ENCODE peak calls at places on chromosomes 5 and 9, in six cellular contexts. One of them, this sample, is unnamed.

GRCh38 chr5:14428302-14429081 is 153.1 kb upstream of the OTULINL start:
- DNase-seq in heart left ventricle: no peak
- DNase-seq in BJ: no peak
- DNase-seq in tibial nerve: no peak
- DNase-seq in AG04450: no peak
- DNase-seq in left ventricle myocardium inferior: no peak
- DNase-seq in this sample: no peak

GRCh38 chr5:172046613-172047012 is 40.2 kb upstream of the FBXW11 start:
- DNase-seq in heart left ventricle: no peak
- DNase-seq in BJ: no peak
- DNase-seq in tibial nerve: no peak
- DNase-seq in AG04450: no peak
- DNase-seq in left ventricle myocardium inferior: no peak
- DNase-seq in this sample: no peak

GRCh38 chr5:168667301-168667859 is 88.2 kb upstream of the PANK3 start:
- DNase-seq in heart left ventricle: no peak
- DNase-seq in BJ: no peak
- DNase-seq in tibial nerve: no peak
- DNase-seq in AG04450: no peak
- DNase-seq in left ventricle myocardium inferior: no peak
- DNase-seq in this sample: no peak

GRCh38 chr5:57332350-57332749 is 150.3 kb downstream of the ACTBL2 start:
- DNase-seq in heart left ventricle: no peak
- DNase-seq in BJ: peak
- DNase-seq in tibial nerve: no peak
- DNase-seq in AG04450: peak
- DNase-seq in left ventricle myocardium inferior: no peak
- DNase-seq in this sample: no peak

GRCh38 chr5:169301386-169301930 is 519 bp upstream of the SLIT3 start:
- DNase-seq in heart left ventricle: no peak
- DNase-seq in BJ: no peak
- DNase-seq in tibial nerve: no peak
- DNase-seq in AG04450: no peak
- DNase-seq in left ventricle myocardium inferior: no peak
- DNase-seq in this sample: no peak

GRCh38 chr5:17426104-17426739 is 71.8 kb upstream of the TAF11L2 start:
- DNase-seq in heart left ventricle: no peak
- DNase-seq in BJ: no peak
- DNase-seq in tibial nerve: no peak
- DNase-seq in AG04450: no peak
- DNase-seq in left ventricle myocardium inferior: no peak
- DNase-seq in this sample: no peak

GRCh38 chr9:133682961-133683493 is 46.9 kb downstream of the DBH start:
- DNase-seq in heart left ventricle: no peak
- DNase-seq in BJ: no peak
- DNase-seq in tibial nerve: no peak
- DNase-seq in AG04450: no peak
- DNase-seq in left ventricle myocardium inferior: peak
- DNase-seq in this sample: no peak

GRCh38 chr5:90312027-90312426 is 97.5 kb downstream of the CETN3 start:
- DNase-seq in heart left ventricle: no peak
- DNase-seq in BJ: no peak
- DNase-seq in tibial nerve: no peak
- DNase-seq in AG04450: no peak
- DNase-seq in left ventricle myocardium inferior: no peak
- DNase-seq in this sample: no peak

GRCh38 chr5:151214614-151215545 is 9.0 kb downstream of the CCDC69 start:
- DNase-seq in heart left ventricle: no peak
- DNase-seq in BJ: no peak
- DNase-seq in tibial nerve: no peak
- DNase-seq in AG04450: no peak
- DNase-seq in left ventricle myocardium inferior: no peak
- DNase-seq in this sample: no peak

GRCh38 chr9:137009938-137010732 is 13.8 kb upstream of the CLIC3 start:
- DNase-seq in heart left ventricle: no peak
- DNase-seq in BJ: no peak
- DNase-seq in tibial nerve: no peak
- DNase-seq in AG04450: no peak
- DNase-seq in left ventricle myocardium inferior: no peak
- DNase-seq in this sample: no peak

GRCh38 chr5:134073404-134073803 is 41.1 kb upstream of the TCF7 start:
- DNase-seq in heart left ventricle: no peak
- DNase-seq in BJ: no peak
- DNase-seq in tibial nerve: no peak
- DNase-seq in AG04450: no peak
- DNase-seq in left ventricle myocardium inferior: no peak
- DNase-seq in this sample: no peak

GRCh38 chr5:31285025-31285424 is 91.5 kb downstream of the CDH6 start:
- DNase-seq in heart left ventricle: no peak
- DNase-seq in BJ: no peak
- DNase-seq in tibial nerve: no peak
- DNase-seq in AG04450: no peak
- DNase-seq in left ventricle myocardium inferior: no peak
- DNase-seq in this sample: no peak

GRCh38 chr9:106717686-106718085 is 145.3 kb upstream of the ZNF462 start:
- DNase-seq in heart left ventricle: no peak
- DNase-seq in BJ: peak
- DNase-seq in tibial nerve: no peak
- DNase-seq in AG04450: peak
- DNase-seq in left ventricle myocardium inferior: no peak
- DNase-seq in this sample: no peak

GRCh38 chr9:105046907-105047651 is 119.1 kb upstream of the ABCA1 start:
- DNase-seq in heart left ventricle: no peak
- DNase-seq in BJ: no peak
- DNase-seq in tibial nerve: no peak
- DNase-seq in AG04450: no peak
- DNase-seq in left ventricle myocardium inferior: no peak
- DNase-seq in this sample: no peak

GRCh38 chr9:137457406-137458193 is 1.5 kb downstream of the NSMF start:
- DNase-seq in heart left ventricle: peak
- DNase-seq in BJ: no peak
- DNase-seq in tibial nerve: no peak
- DNase-seq in AG04450: no peak
- DNase-seq in left ventricle myocardium inferior: no peak
- DNase-seq in this sample: no peak

GRCh38 chr5:172407861-172408260 is 46.5 kb downstream of the SH3PXD2B start:
- DNase-seq in heart left ventricle: no peak
- DNase-seq in BJ: no peak
- DNase-seq in tibial nerve: no peak
- DNase-seq in AG04450: no peak
- DNase-seq in left ventricle myocardium inferior: no peak
- DNase-seq in this sample: no peak

GRCh38 chr5:151637676-151638075 is 46.5 kb upstream of the FAT2 start:
- DNase-seq in heart left ventricle: no peak
- DNase-seq in BJ: no peak
- DNase-seq in tibial nerve: no peak
- DNase-seq in AG04450: no peak
- DNase-seq in left ventricle myocardium inferior: no peak
- DNase-seq in this sample: no peak

GRCh38 chr5:159680095-159680494 is 236.2 kb upstream of the ADRA1B start:
- DNase-seq in heart left ventricle: no peak
- DNase-seq in BJ: no peak
- DNase-seq in tibial nerve: no peak
- DNase-seq in AG04450: no peak
- DNase-seq in left ventricle myocardium inferior: no peak
- DNase-seq in this sample: no peak

GRCh38 chr5:6730407-6730806 is 17.2 kb downstream of the TENT4A start:
- DNase-seq in heart left ventricle: no peak
- DNase-seq in BJ: no peak
- DNase-seq in tibial nerve: no peak
- DNase-seq in AG04450: no peak
- DNase-seq in left ventricle myocardium inferior: no peak
- DNase-seq in this sample: no peak

GRCh38 chr9:105879181-105879580 is 184.8 kb downstream of the TMEM38B start:
- DNase-seq in heart left ventricle: no peak
- DNase-seq in BJ: no peak
- DNase-seq in tibial nerve: no peak
- DNase-seq in AG04450: no peak
- DNase-seq in left ventricle myocardium inferior: no peak
- DNase-seq in this sample: no peak

GRCh38 chr5:78679905-78680304 is 31.3 kb upstream of the LHFPL2 start:
- DNase-seq in heart left ventricle: no peak
- DNase-seq in BJ: no peak
- DNase-seq in tibial nerve: no peak
- DNase-seq in AG04450: no peak
- DNase-seq in left ventricle myocardium inferior: no peak
- DNase-seq in this sample: no peak

GRCh38 chr5:78675956-78676727 is 27.6 kb upstream of the LHFPL2 start:
- DNase-seq in heart left ventricle: no peak
- DNase-seq in BJ: no peak
- DNase-seq in tibial nerve: no peak
- DNase-seq in AG04450: no peak
- DNase-seq in left ventricle myocardium inferior: no peak
- DNase-seq in this sample: no peak

GRCh38 chr5:78672154-78672553 is 23.6 kb upstream of the LHFPL2 start:
- DNase-seq in heart left ventricle: no peak
- DNase-seq in BJ: no peak
- DNase-seq in tibial nerve: no peak
- DNase-seq in AG04450: no peak
- DNase-seq in left ventricle myocardium inferior: no peak
- DNase-seq in this sample: no peak

DNA sequence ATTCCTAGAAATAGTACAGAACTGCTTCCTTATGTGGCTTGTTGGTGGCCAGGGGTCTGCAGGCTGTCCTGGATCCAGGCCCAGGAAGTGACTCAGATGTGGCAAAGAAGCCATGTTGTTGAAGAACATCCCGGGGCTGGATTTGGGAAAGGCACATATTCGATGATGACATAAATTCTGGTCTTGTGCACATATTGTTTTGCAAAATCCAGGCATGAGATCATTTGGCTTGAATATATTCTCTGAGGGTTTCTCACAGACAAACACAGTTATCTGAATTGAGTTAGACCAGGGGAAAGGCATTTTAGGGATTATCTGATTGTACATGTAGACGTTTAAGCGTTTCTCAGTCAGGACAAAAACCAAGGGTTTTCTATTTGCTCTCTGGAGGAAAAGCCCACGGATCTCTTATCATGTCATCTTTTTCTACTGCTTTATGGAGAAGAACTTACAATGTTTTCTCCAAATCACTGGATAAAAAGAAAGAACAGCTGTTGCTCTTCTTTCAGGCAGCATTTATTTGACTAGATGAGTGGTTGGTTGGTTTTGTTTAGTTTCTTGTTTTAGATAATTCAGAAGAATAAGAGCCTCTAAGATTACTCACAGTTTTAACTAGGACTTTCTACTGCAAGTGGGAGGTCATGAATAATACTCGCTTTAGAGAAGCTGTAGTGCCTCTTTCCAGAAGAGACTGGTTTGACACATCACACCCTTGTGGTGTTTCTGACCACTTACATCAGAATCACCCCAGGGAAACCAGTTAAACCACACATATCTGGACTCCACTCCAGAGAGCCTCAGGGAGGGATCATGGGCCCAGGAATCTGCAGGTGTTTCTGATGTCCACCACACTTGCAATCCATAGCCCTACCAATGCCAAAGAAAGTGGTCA is 29.5 kb upstream of the LHFPL2 start:
- DNase-seq in heart left ventricle: peak
- DNase-seq in BJ: peak
- DNase-seq in tibial nerve: peak
- DNase-seq in AG04450: peak
- DNase-seq in left ventricle myocardium inferior: peak
- DNase-seq in this sample: no peak
- TF ChIP-seq CTCF in heart left ventricle: peak
- TF ChIP-seq CTCF in BJ: peak
- TF ChIP-seq CTCF in tibial nerve: no peak
- TF ChIP-seq CTCF in AG04450: peak
- TF ChIP-seq CTCF in left ventricle myocardium inferior: peak
- TF ChIP-seq CTCF in this sample: no peak

GRCh38 chr9:35519697-35520403 is 29.9 kb downstream of the RUSC2 start:
- DNase-seq in heart left ventricle: no peak
- DNase-seq in BJ: no peak
- DNase-seq in tibial nerve: no peak
- DNase-seq in AG04450: no peak
- DNase-seq in left ventricle myocardium inferior: no peak
- DNase-seq in this sample: no peak

GRCh38 chr9:35520404-35520790 is 30.5 kb downstream of the RUSC2 start:
- DNase-seq in heart left ventricle: no peak
- DNase-seq in BJ: no peak
- DNase-seq in tibial nerve: no peak
- DNase-seq in AG04450: no peak
- DNase-seq in left ventricle myocardium inferior: no peak
- DNase-seq in this sample: no peak

GRCh38 chr9:35521708-35522107 is 31.8 kb downstream of the RUSC2 start:
- DNase-seq in heart left ventricle: peak
- DNase-seq in BJ: peak
- DNase-seq in tibial nerve: no peak
- DNase-seq in AG04450: peak
- DNase-seq in left ventricle myocardium inferior: no peak
- DNase-seq in this sample: no peak

GRCh38 chr9:35522725-35523124 is 32.8 kb downstream of the RUSC2 start:
- DNase-seq in heart left ventricle: no peak
- DNase-seq in BJ: no peak
- DNase-seq in tibial nerve: no peak
- DNase-seq in AG04450: no peak
- DNase-seq in left ventricle myocardium inferior: no peak
- DNase-seq in this sample: no peak

GRCh38 chr9:35522189-35522588 is 32.3 kb downstream of the RUSC2 start:
- DNase-seq in heart left ventricle: no peak
- DNase-seq in BJ: no peak
- DNase-seq in tibial nerve: no peak
- DNase-seq in AG04450: no peak
- DNase-seq in left ventricle myocardium inferior: no peak
- DNase-seq in this sample: no peak
- TF ChIP-seq CTCF in heart left ventricle: no peak
- TF ChIP-seq CTCF in BJ: peak
- TF ChIP-seq CTCF in tibial nerve: no peak
- TF ChIP-seq CTCF in AG04450: peak
- TF ChIP-seq CTCF in left ventricle myocardium inferior: no peak
- TF ChIP-seq CTCF in this sample: peak

DNA sequence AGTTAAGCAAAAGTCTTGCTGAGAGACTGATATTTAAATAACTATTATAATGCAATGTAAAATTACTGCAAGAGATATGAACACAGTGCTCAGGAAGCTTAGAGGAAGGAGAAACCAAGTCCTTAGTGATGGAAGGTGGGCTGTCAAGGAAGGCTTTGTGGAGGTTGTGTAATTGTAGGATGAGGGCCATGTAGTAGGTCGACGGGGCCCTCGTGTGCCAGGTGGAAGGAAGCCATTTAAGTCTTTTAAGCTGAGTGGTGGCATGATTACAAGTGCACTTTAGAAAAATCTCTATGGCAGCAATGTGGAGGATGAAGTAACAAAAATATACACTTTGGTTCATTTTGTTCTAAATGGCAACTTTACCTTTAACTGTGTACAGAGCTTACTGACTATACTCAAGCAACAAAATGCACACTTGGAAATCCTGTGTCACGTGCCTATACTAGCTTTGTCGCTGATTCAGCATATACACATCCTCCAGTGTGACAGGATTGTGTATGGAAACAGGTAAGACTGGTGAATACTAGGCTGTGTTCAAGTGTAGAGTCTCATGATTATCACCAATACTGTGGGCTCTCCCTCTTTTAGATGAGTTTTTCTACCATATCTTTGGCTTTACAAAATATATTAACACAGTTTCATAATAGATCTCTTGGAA is 78.6 kb downstream of the TMC1 start:
- DNase-seq in heart left ventricle: no peak
- DNase-seq in BJ: no peak
- DNase-seq in tibial nerve: no peak
- DNase-seq in AG04450: no peak
- DNase-seq in left ventricle myocardium inferior: no peak
- DNase-seq in this sample: no peak
- TF ChIP-seq CTCF in heart left ventricle: no peak
- TF ChIP-seq CTCF in BJ: no peak
- TF ChIP-seq CTCF in tibial nerve: no peak
- TF ChIP-seq CTCF in AG04450: no peak
- TF ChIP-seq CTCF in left ventricle myocardium inferior: no peak
- TF ChIP-seq CTCF in this sample: no peak

GRCh38 chr9:14197459-14197858 is 116.5 kb downstream of the NFIB start:
- DNase-seq in heart left ventricle: no peak
- DNase-seq in BJ: no peak
- DNase-seq in tibial nerve: no peak
- DNase-seq in AG04450: no peak
- DNase-seq in left ventricle myocardium inferior: no peak
- DNase-seq in this sample: no peak
- TF ChIP-seq CTCF in heart left ventricle: no peak
- TF ChIP-seq CTCF in BJ: no peak
- TF ChIP-seq CTCF in tibial nerve: no peak
- TF ChIP-seq CTCF in AG04450: no peak
- TF ChIP-seq CTCF in left ventricle myocardium inferior: no peak
- TF ChIP-seq CTCF in this sample: no peak

This sample was measured in WERI-Rb-1.